ENCODE peak calls at places on chromosomes 12 and 14, in six cellular contexts. One of them, this sample, is unnamed. For H3K9me2 and H4K20me1, the result is how much of the 10 kb centered on the place peaks cover.

GRCh38 chr12:48977290-48978281 is 536 bp upstream of the WNT1 start:
- DNase-seq in hepatocyte: peak
- DNase-seq in HCT116: no peak
- DNase-seq in PC-9: no peak
- DNase-seq in MM.1S: peak
- DNase-seq in PC-3: peak
- DNase-seq in this sample: peak

GRCh38 chr14:53894456-53894855 is 62.2 kb downstream of the BMP4 start:
- DNase-seq in hepatocyte: no peak
- DNase-seq in HCT116: no peak
- DNase-seq in PC-9: no peak
- DNase-seq in MM.1S: peak
- DNase-seq in PC-3: peak
- DNase-seq in this sample: peak

GRCh38 chr12:63276537-63277365 is 125.8 kb upstream of the AVPR1A start:
- DNase-seq in hepatocyte: peak
- DNase-seq in HCT116: peak
- DNase-seq in PC-9: peak
- DNase-seq in MM.1S: peak
- DNase-seq in PC-3: peak
- DNase-seq in this sample: peak

GRCh38 chr14:51023964-51024363 is 70.9 kb downstream of the TRIM9 start:
- DNase-seq in hepatocyte: no peak
- DNase-seq in HCT116: no peak
- DNase-seq in PC-9: no peak
- DNase-seq in MM.1S: no peak
- DNase-seq in PC-3: no peak
- DNase-seq in this sample: peak

GRCh38 chr14:64475585-64476273 is 10.4 kb downstream of the AKAP5 start:
- DNase-seq in hepatocyte: no peak
- DNase-seq in HCT116: no peak
- DNase-seq in PC-9: no peak
- DNase-seq in MM.1S: no peak
- DNase-seq in PC-3: no peak
- DNase-seq in this sample: no peak

GRCh38 chr12:128606040-128606439 is 217.7 kb downstream of the SLC15A4 start:
- DNase-seq in hepatocyte: no peak
- DNase-seq in HCT116: no peak
- DNase-seq in PC-9: no peak
- DNase-seq in MM.1S: no peak
- DNase-seq in PC-3: no peak
- DNase-seq in this sample: no peak

GRCh38 chr12:82326905-82327503 is 31.2 kb downstream of the CCDC59 start:
- DNase-seq in hepatocyte: peak
- DNase-seq in HCT116: peak
- DNase-seq in PC-9: no peak
- DNase-seq in MM.1S: peak
- DNase-seq in PC-3: peak
- DNase-seq in this sample: peak

GRCh38 chr12:84329933-84330332 is 582.7 kb downstream of the SLC6A15 start:
- DNase-seq in hepatocyte: peak
- DNase-seq in HCT116: no peak
- DNase-seq in PC-9: no peak
- DNase-seq in MM.1S: no peak
- DNase-seq in PC-3: peak
- DNase-seq in this sample: no peak

GRCh38 chr12:121968880-121969279 is 50.5 kb downstream of the CFAP251 start:
- DNase-seq in hepatocyte: no peak
- DNase-seq in HCT116: no peak
- DNase-seq in PC-9: no peak
- DNase-seq in MM.1S: no peak
- DNase-seq in PC-3: no peak
- DNase-seq in this sample: no peak

GRCh38 chr12:43578782-43579181 is 26.8 kb upstream of the ADAMTS20 start:
- DNase-seq in hepatocyte: peak
- DNase-seq in HCT116: no peak
- DNase-seq in PC-9: peak
- DNase-seq in MM.1S: no peak
- DNase-seq in PC-3: no peak
- DNase-seq in this sample: peak

GRCh38 chr14:99616832-99617488 is 13.0 kb upstream of the CCDC85C start:
- DNase-seq in hepatocyte: no peak
- DNase-seq in HCT116: no peak
- DNase-seq in PC-9: no peak
- DNase-seq in MM.1S: no peak
- DNase-seq in PC-3: no peak
- DNase-seq in this sample: no peak

GRCh38 chr12:78321696-78322095 is 491.0 kb downstream of the NAV3 start:
- DNase-seq in hepatocyte: no peak
- DNase-seq in HCT116: no peak
- DNase-seq in PC-9: no peak
- DNase-seq in MM.1S: peak
- DNase-seq in PC-3: no peak
- DNase-seq in this sample: no peak

GRCh38 chr14:67940894-67941455 is 121.4 kb downstream of the RAD51B start:
- DNase-seq in hepatocyte: no peak
- DNase-seq in HCT116: no peak
- DNase-seq in PC-9: no peak
- DNase-seq in MM.1S: no peak
- DNase-seq in PC-3: peak
- DNase-seq in this sample: peak

GRCh38 chr12:5442251-5443006 is 10.5 kb downstream of the NTF3 start:
- DNase-seq in hepatocyte: peak
- DNase-seq in HCT116: peak
- DNase-seq in PC-9: peak
- DNase-seq in MM.1S: peak
- DNase-seq in PC-3: peak
- DNase-seq in this sample: peak

GRCh38 chr14:93720076-93720815 is 68.0 kb downstream of the PRIMA1 start:
- DNase-seq in hepatocyte: no peak
- DNase-seq in HCT116: no peak
- DNase-seq in PC-9: no peak
- DNase-seq in MM.1S: no peak
- DNase-seq in PC-3: no peak
- DNase-seq in this sample: no peak

GRCh38 chr12:131105736-131106356 is 152.1 kb downstream of the ADGRD1 start:
- DNase-seq in hepatocyte: no peak
- DNase-seq in HCT116: no peak
- DNase-seq in PC-9: no peak
- DNase-seq in MM.1S: no peak
- DNase-seq in PC-3: no peak
- DNase-seq in this sample: no peak

GRCh38 chr12:80877706-80878384 is 59.9 kb downstream of the LIN7A start:
- DNase-seq in hepatocyte: no peak
- DNase-seq in HCT116: no peak
- DNase-seq in PC-9: no peak
- DNase-seq in MM.1S: no peak
- DNase-seq in PC-3: no peak
- DNase-seq in this sample: peak

GRCh38 chr12:11860026-11860425 is 210.6 kb downstream of the ETV6 start:
- DNase-seq in hepatocyte: no peak
- DNase-seq in HCT116: no peak
- DNase-seq in PC-9: no peak
- DNase-seq in MM.1S: no peak
- DNase-seq in PC-3: no peak
- DNase-seq in this sample: no peak

GRCh38 chr12:116882742-116883141 is 1.5 kb upstream of the HRK start:
- DNase-seq in hepatocyte: no peak
- DNase-seq in HCT116: no peak
- DNase-seq in PC-9: no peak
- DNase-seq in MM.1S: no peak
- DNase-seq in PC-3: peak
- DNase-seq in this sample: peak

GRCh38 chr14:74638970-74639369 is 26.9 kb upstream of the LTBP2 start:
- DNase-seq in hepatocyte: no peak
- DNase-seq in HCT116: no peak
- DNase-seq in PC-9: no peak
- DNase-seq in MM.1S: no peak
- DNase-seq in PC-3: no peak
- DNase-seq in this sample: no peak

GRCh38 chr14:105849933-105850626 is 323.7 kb downstream of the TMEM121 start:
- DNase-seq in hepatocyte: no peak
- DNase-seq in HCT116: no peak
- DNase-seq in PC-9: no peak
- DNase-seq in MM.1S: no peak
- DNase-seq in PC-3: no peak
- DNase-seq in this sample: no peak

GRCh38 chr12:11877869-11878780 is 192.6 kb upstream of the BCL2L14 start:
- DNase-seq in hepatocyte: peak
- DNase-seq in HCT116: no peak
- DNase-seq in PC-9: peak
- DNase-seq in MM.1S: no peak
- DNase-seq in PC-3: peak
- DNase-seq in this sample: peak

GRCh38 chr12:120110550-120111501 is 5.7 kb downstream of the RAB35 start:
- DNase-seq in hepatocyte: no peak
- DNase-seq in HCT116: no peak
- DNase-seq in PC-9: no peak
- DNase-seq in MM.1S: no peak
- DNase-seq in PC-3: no peak
- DNase-seq in this sample: no peak

GRCh38 chr12:86666311-86666710 is 410.1 kb upstream of the MGAT4C start:
- DNase-seq in hepatocyte: no peak
- DNase-seq in HCT116: no peak
- DNase-seq in PC-9: no peak
- DNase-seq in MM.1S: no peak
- DNase-seq in PC-3: no peak
- DNase-seq in this sample: peak

GRCh38 chr12:107318804-107319535 is 225.6 kb upstream of the CRY1 start:
- DNase-seq in hepatocyte: peak
- DNase-seq in HCT116: no peak
- DNase-seq in PC-9: peak
- DNase-seq in MM.1S: no peak
- DNase-seq in PC-3: peak
- DNase-seq in this sample: peak

GRCh38 chr12:127306604-127307215 is 960.3 kb upstream of the TMEM132C start:
- DNase-seq in hepatocyte: no peak
- DNase-seq in HCT116: no peak
- DNase-seq in PC-9: no peak
- DNase-seq in MM.1S: no peak
- DNase-seq in PC-3: peak
- DNase-seq in this sample: peak

GRCh38 chr14:74836251-74836957 is 39.5 kb downstream of the PROX2 start:
- DNase-seq in hepatocyte: no peak
- DNase-seq in HCT116: no peak
- DNase-seq in PC-9: no peak
- DNase-seq in MM.1S: no peak
- DNase-seq in PC-3: no peak
- DNase-seq in this sample: peak

GRCh38 chr14:100979780-100980179 is 76.3 kb upstream of the RTL1 start:
- DNase-seq in hepatocyte: no peak
- DNase-seq in HCT116: no peak
- DNase-seq in PC-9: no peak
- DNase-seq in MM.1S: no peak
- DNase-seq in PC-3: peak
- DNase-seq in this sample: peak

GRCh38 chr12:28096649-28097048 is 93.6 kb upstream of the CCDC91 start:
- DNase-seq in hepatocyte: no peak
- DNase-seq in HCT116: no peak
- DNase-seq in PC-9: no peak
- DNase-seq in MM.1S: no peak
- DNase-seq in PC-3: no peak
- DNase-seq in this sample: no peak

GRCh38 chr14:98458702-98459101 is 813.3 kb downstream of the BCL11B start:
- DNase-seq in hepatocyte: no peak
- DNase-seq in HCT116: no peak
- DNase-seq in PC-9: no peak
- DNase-seq in MM.1S: no peak
- DNase-seq in PC-3: no peak
- DNase-seq in this sample: no peak
- H3K9me2 ChIP-seq in hepatocyte: under half
- H3K9me2 ChIP-seq in HCT116: under half
- H3K9me2 ChIP-seq in PC-9: under half
- H3K9me2 ChIP-seq in MM.1S: under half
- H3K9me2 ChIP-seq in PC-3: under half
- H3K9me2 ChIP-seq in this sample: under half

GRCh38 chr12:124506145-124506831 is 61.1 kb downstream of the NCOR2 start:
- DNase-seq in hepatocyte: peak
- DNase-seq in HCT116: no peak
- DNase-seq in PC-9: no peak
- DNase-seq in MM.1S: no peak
- DNase-seq in PC-3: peak
- DNase-seq in this sample: peak
- H4K20me1 ChIP-seq in hepatocyte: half or more
- H4K20me1 ChIP-seq in HCT116: under half
- H4K20me1 ChIP-seq in PC-9: half or more
- H4K20me1 ChIP-seq in MM.1S: under half
- H4K20me1 ChIP-seq in PC-3: under half
- H4K20me1 ChIP-seq in this sample: under half

GRCh38 chr12:57239587-57240068 is 10.1 kb downstream of the SHMT2 start:
- DNase-seq in hepatocyte: no peak
- DNase-seq in HCT116: no peak
- DNase-seq in PC-9: no peak
- DNase-seq in MM.1S: no peak
- DNase-seq in PC-3: no peak
- DNase-seq in this sample: peak
- H3K27ac ChIP-seq in hepatocyte: no peak
- H3K27ac ChIP-seq in HCT116: peak
- H3K27ac ChIP-seq in PC-9: no peak
- H3K27ac ChIP-seq in MM.1S: no peak
- H3K27ac ChIP-seq in PC-3: no peak
- H3K27ac ChIP-seq in this sample: peak

GRCh38 chr14:21455592-21455911 is 371 bp downstream of the CHD8 start:
- DNase-seq in hepatocyte: peak
- DNase-seq in HCT116: no peak
- DNase-seq in PC-9: no peak
- DNase-seq in MM.1S: no peak
- DNase-seq in PC-3: peak
- DNase-seq in this sample: peak
- H3K9me2 ChIP-seq in hepatocyte: under half
- H3K9me2 ChIP-seq in HCT116: under half
- H3K9me2 ChIP-seq in PC-9: under half
- H3K9me2 ChIP-seq in MM.1S: under half
- H3K9me2 ChIP-seq in PC-3: under half
- H3K9me2 ChIP-seq in this sample: under half

DNA sequence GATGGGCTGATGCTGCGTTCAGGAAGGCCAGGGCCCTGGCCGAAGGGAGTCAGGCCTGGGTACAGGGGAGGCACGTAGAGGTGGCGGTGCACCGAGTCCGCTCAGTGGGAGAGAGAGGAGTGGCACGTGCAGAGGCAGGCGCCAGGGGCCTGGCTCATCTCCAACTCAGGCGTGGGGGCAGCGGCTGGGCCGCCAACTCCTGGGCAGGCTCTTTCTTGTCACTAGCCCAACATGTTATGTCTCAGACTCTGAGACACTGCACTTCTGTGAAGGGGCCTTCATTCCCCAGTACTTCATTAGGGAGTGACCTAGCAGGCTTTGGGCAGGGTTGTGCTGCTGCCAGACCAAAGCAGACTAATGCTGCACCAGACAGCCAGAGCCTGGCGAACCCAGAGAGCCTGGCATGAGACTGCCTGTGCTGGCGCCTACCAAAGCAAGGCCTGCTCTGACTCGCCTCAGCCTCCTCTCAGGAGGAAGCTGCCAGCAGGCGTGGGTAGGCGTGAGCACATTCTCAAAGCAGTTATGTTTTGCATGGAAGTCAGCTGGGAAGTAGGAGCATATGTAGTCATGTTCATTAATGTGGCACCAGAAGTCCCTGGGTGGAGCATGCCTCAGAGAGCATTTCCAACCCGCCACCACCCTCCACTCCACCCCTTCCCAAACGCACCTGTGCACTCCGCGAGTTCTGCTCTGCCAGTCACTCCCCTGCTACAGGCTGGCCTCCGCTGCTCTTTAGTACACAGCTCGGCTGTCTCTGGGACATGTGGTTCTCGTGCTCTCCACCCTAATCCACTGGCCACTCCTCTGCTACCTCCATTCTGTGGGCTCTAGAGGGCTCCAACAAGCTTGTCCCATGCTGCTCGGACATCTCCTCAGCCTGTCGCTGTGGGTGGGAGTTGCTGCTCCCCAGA is 9.7 kb downstream of the CKB start:
- DNase-seq in hepatocyte: peak
- DNase-seq in HCT116: no peak
- DNase-seq in PC-9: no peak
- DNase-seq in MM.1S: no peak
- DNase-seq in PC-3: peak
- DNase-seq in this sample: peak
- H4K20me1 ChIP-seq in hepatocyte: under half
- H4K20me1 ChIP-seq in HCT116: under half
- H4K20me1 ChIP-seq in PC-9: under half
- H4K20me1 ChIP-seq in MM.1S: under half
- H4K20me1 ChIP-seq in PC-3: under half
- H4K20me1 ChIP-seq in this sample: under half

This sample was measured in GM23248.